ENCODE peak calls at places on chromosome 19, in six cellular contexts. H is A673, K is IMR-90, G is endothelial cell of umbilical vein, E is choroid plexus epithelial cell, P is tibial artery. B is an unnamed sample.

GRCh38 chr19:12833747-12834417 is 497 bp downstream of the RTBDN start:
- DNase-seq in E (no peak), P (no peak), H (peak; percentile 75), K (no peak), G (no peak), B (peak; percentile 57)

GRCh38 chr19:42184401-42184861 is 33.0 kb downstream of the DEDD2 start:
- DNase-seq in E (peak; percentile 86), G (peak; percentile 75), P (peak; percentile 73), H (peak; percentile 82), K (peak; percentile 81), B (peak; percentile 76)

GRCh38 chr19:38538386-38538785 is 79.4 kb downstream of the MAP4K1 start:
- DNase-seq in E (no peak), H (no peak), P (no peak), G (no peak), K (no peak), B (no peak)

GRCh38 chr19:14015454-14016035 is 9.4 kb upstream of the RFX1 start:
- DNase-seq in E (no peak), G (no peak), P (no peak), K (no peak), H (no peak), B (no peak)

GRCh38 chr19:35257113-35257461 is 8.3 kb downstream of the LSR start:
- DNase-seq in P (peak; percentile 49), E (no peak), H (no peak), K (no peak), G (no peak), B (no peak)

GRCh38 chr19:54400913-54401312 is 14.4 kb upstream of the TTYH1 start:
- DNase-seq in K (no peak), P (no peak), E (no peak), G (no peak), H (no peak), B (no peak)

GRCh38 chr19:19463348-19464117 is 51.8 kb downstream of the TSSK6 start:
- DNase-seq in H (peak; percentile 64), G (peak; percentile 59), E (peak; percentile 71), P (no peak), K (peak; percentile 86), B (no peak)

GRCh38 chr19:12937243-12938053 is 961 bp upstream of the CALR start:
- DNase-seq in G (peak; percentile 75), K (no peak), P (no peak), H (peak; percentile 70), E (no peak), B (no peak)

GRCh38 chr19:53960187-53960586 is 2.5 kb upstream of the CACNG8 start:
- DNase-seq in G (no peak), P (no peak), E (no peak), K (no peak), H (no peak), B (no peak)

GRCh38 chr19:45952341-45952690 is 21.3 kb downstream of the NOVA2 start:
- DNase-seq in P (no peak), H (no peak), K (no peak), E (no peak), G (no peak), B (no peak)

GRCh38 chr19:34645551-34645950 is 31.4 kb downstream of the SCGB2B2 start:
- DNase-seq in G (no peak), H (no peak), P (no peak), K (no peak), E (no peak), B (no peak)

GRCh38 chr19:34248941-34249340 is 5.4 kb upstream of the GARRE1 start:
- DNase-seq in H (no peak), E (no peak), K (no peak), P (no peak), G (no peak), B (no peak)

GRCh38 chr19:35019144-35019543 is 11.1 kb upstream of the SCN1B start:
- DNase-seq in E (no peak), G (no peak), P (no peak), K (no peak), H (no peak), B (peak; percentile 24)

GRCh38 chr19:5837768-5838364 is 1.6 kb downstream of the FUT6 start:
- DNase-seq in P (no peak), H (no peak), G (no peak), E (no peak), K (no peak), B (peak; percentile 39)

GRCh38 chr19:32041681-32042292 is 303.6 kb upstream of the ZNF507 start:
- DNase-seq in K (peak; percentile 31), P (no peak), E (peak; percentile 49), G (no peak), H (peak; percentile 69), B (peak; percentile 49)

GRCh38 chr19:8259922-8260247 is 48.3 kb downstream of the CD320 start:
- DNase-seq in H (no peak), E (no peak), K (no peak), P (no peak), G (no peak), B (peak; percentile 2)

GRCh38 chr19:53881482-53882390 is at the start of gene PRKCG:
- DNase-seq in K (no peak), P (no peak), E (no peak), G (no peak), H (peak; percentile 62), B (peak; percentile 76)

GRCh38 chr19:3470500-3471128 is 9.7 kb downstream of the SMIM24 start:
- DNase-seq in P (no peak), K (no peak), H (no peak), G (no peak), E (no peak), B (no peak)

GRCh38 chr19:3467437-3468198 is 12.7 kb downstream of the SMIM24 start:
- DNase-seq in H (no peak), P (no peak), G (no peak), K (no peak), E (no peak), B (no peak)

GRCh38 chr19:3468211-3468610 is 12.1 kb downstream of the SMIM24 start:
- DNase-seq in E (no peak), P (no peak), K (no peak), H (no peak), G (no peak), B (no peak)

GRCh38 chr19:3471954-3472655 is 8.2 kb downstream of the SMIM24 start:
- DNase-seq in E (no peak), H (peak; percentile 46), G (peak; percentile 29), K (no peak), P (no peak), B (peak; percentile 61)

GRCh38 chr19:3469638-3470499 is 10.5 kb downstream of the SMIM24 start:
- DNase-seq in E (no peak), P (no peak), H (no peak), K (no peak), G (no peak), B (no peak)
- TF ChIP-seq CTCF in E (peak; percentile 26), P (no peak), H (peak; percentile 37), K (no peak), G (no peak), B (no peak)

GRCh38 chr19:44753619-44753931 is 5.1 kb downstream of the BCL3 start:
- DNase-seq in H (no peak), E (no peak), K (no peak), P (no peak), G (no peak), B (no peak)
- H3K4me3 ChIP-seq in H (peak overlapping the region; percentile 29), E (peak overlapping the region; percentile 52), K (peak overlapping the region; percentile 38), P (peak overlapping the region; percentile 49), G (no peak overlapping the region), B (no peak overlapping the region)

GRCh38 chr19:10816691-10817090 is 19.3 kb downstream of the TMED1 start:
- DNase-seq in P (no peak), G (no peak), K (no peak), H (no peak), E (no peak), B (no peak)
- TF ChIP-seq CTCF in P (no peak), G (no peak), K (no peak), H (no peak), E (no peak), B (no peak)

GRCh38 chr19:17687857-17688784 is at the start of gene UNC13A:
- DNase-seq in G (no peak), H (peak; percentile 63), P (no peak), E (peak; percentile 53), K (peak; percentile 29), B (no peak)
- H3K4me3 ChIP-seq in G (no peak within 1 kb of the TSS), H (peak within 1 kb of the TSS; percentile 52), P (no peak within 1 kb of the TSS), E (peak within 1 kb of the TSS; percentile 52), K (no peak within 1 kb of the TSS), B (no peak within 1 kb of the TSS)

DNA sequence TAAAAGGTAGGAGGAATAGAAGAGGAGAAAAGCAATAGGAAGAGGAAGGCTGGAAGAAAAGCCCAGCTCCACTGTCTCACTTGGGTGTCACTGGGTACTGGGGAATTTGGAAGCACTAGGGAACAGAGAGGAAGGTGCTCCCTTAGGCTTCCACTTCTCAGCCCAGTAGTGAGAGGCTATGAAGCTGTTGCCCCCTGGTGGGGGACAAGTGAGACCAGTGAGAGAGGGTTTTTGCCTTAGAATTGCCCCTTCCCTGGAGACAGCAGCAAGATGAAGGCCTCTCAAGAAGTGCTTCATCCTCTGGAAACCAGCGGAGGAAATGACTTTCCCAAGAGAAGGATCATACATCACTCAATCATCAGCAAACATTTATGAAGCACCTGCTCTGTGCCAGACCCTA is 4.7 kb upstream of the ZNF606 start:
- DNase-seq in K (no peak), P (no peak), H (peak; percentile 23), G (no peak), E (peak; percentile 11), B (no peak)
- TF ChIP-seq CTCF in K (no peak), P (no peak), H (peak; percentile 8), G (no peak), E (peak; percentile 37), B (no peak)

GRCh38 chr19:534088-534487 is 2.5 kb downstream of the CDC34 start:
- DNase-seq in H (no peak), G (no peak), K (no peak), P (no peak), E (no peak), B (no peak)
- H3K4me3 ChIP-seq in H (peak overlapping the region; percentile 100), G (no peak overlapping the region), K (no peak overlapping the region), P (peak overlapping the region; percentile 90), E (no peak overlapping the region), B (no peak overlapping the region)

GRCh38 chr19:2434267-2434666 is 6.9 kb upstream of the TIMM13 start:
- DNase-seq in H (no peak), K (no peak), P (no peak), E (no peak), G (no peak), B (no peak)

GRCh38 chr19:2432131-2432848 is 4.9 kb upstream of the TIMM13 start:
- DNase-seq in G (no peak), H (no peak), P (no peak), E (no peak), K (no peak), B (no peak)

GRCh38 chr19:2434721-2435265 is 7.4 kb upstream of the TIMM13 start:
- DNase-seq in K (no peak), H (no peak), G (no peak), E (no peak), P (no peak), B (no peak)

GRCh38 chr19:2431318-2432055 is 4.1 kb upstream of the TIMM13 start:
- DNase-seq in H (no peak), E (no peak), K (no peak), G (no peak), P (no peak), B (no peak)

DNA sequence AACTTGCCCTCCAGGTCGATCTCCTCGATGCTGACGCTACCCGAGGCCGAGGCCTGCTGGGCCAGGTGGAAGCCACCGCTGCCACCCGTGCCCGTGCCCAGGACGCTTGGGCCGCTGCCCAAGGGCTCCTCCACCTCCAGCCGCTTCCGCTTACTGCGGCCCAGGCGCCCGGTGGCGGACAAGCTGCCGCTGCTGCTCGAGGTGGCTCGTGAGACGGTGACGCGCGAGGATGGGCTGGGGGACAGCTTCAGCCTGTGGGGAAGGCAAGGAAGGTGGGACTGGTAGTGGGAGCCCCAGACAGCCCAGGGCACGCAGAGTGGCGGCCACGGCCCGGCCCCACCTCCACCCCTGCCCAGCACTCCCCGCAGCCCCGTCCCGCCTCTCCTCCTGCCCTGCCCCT is 6.5 kb upstream of the TIMM13 start:
- DNase-seq in P (no peak), E (no peak), G (no peak), K (no peak), H (no peak), B (no peak)
- TF ChIP-seq CTCF in P (no peak), E (no peak), G (no peak), K (no peak), H (no peak), B (no peak)